ENCODE peak calls at places on chromosomes 11 and 22, in five cellular contexts. T is activated naive CD8-positive, alpha-beta T cell treated with anti-CD3 and anti-CD28 coated beads, Interleukin-2, amount 50 U/mL, for 24 hours; J is transverse colon; G is T-helper 1 cell; L is sciatic nerve. Z is an unnamed sample.

GRCh38 chr11:73962097-73962705 is 11.4 kb downstream of the DNAJB13 start:
- DNase-seq in T (no peak), L (peak), J (no peak), G (no peak), Z (no peak)

GRCh38 chr11:34653851-34654490 is 33.1 kb downstream of the EHF start:
- DNase-seq in L (no peak), J (peak), G (no peak), T (peak), Z (peak)

GRCh38 chr11:33674035-33674814 is 26.4 kb downstream of the C11orf91 start:
- DNase-seq in T (no peak), G (no peak), J (no peak), L (no peak), Z (no peak)

GRCh38 chr22:46758867-46759290 is 3.6 kb upstream of the TBC1D22A start:
- DNase-seq in J (peak), G (no peak), T (peak), L (no peak), Z (peak)

GRCh38 chr11:10490398-10491232 is 35.6 kb downstream of the AMPD3 start:
- DNase-seq in T (no peak), J (peak), G (no peak), L (peak), Z (peak)

GRCh38 chr11:48012051-48012391 is 31.7 kb downstream of the PTPRJ start:
- DNase-seq in T (peak), G (peak), J (no peak), L (no peak), Z (no peak)

GRCh38 chr11:22752908-22753310 is 76.7 kb downstream of the SVIP start:
- DNase-seq in L (no peak), G (no peak), T (no peak), J (no peak), Z (no peak)

GRCh38 chr22:23113847-23114720 is 27.7 kb downstream of the RSPH14 start:
- DNase-seq in G (no peak), J (no peak), T (no peak), L (no peak), Z (no peak)

GRCh38 chr11:117523680-117524079 is 196.0 kb downstream of the CEP164 start:
- DNase-seq in G (no peak), L (no peak), J (no peak), T (no peak), Z (no peak)

GRCh38 chr11:12003815-12004214 is 4.6 kb downstream of the DKK3 start:
- DNase-seq in G (no peak), J (no peak), L (no peak), T (no peak), Z (no peak)

GRCh38 chr11:70191495-70192140 is 11.5 kb upstream of the FADD start:
- DNase-seq in G (no peak), T (peak), J (peak), L (peak), Z (peak)

GRCh38 chr22:43236401-43237166 is 49.6 kb upstream of the TTLL12 start:
- DNase-seq in L (no peak), T (no peak), G (no peak), J (no peak), Z (no peak)

GRCh38 chr11:46511352-46511751 is 82.5 kb downstream of the AMBRA1 start:
- DNase-seq in T (no peak), G (no peak), J (no peak), L (no peak), Z (no peak)

GRCh38 chr11:105108247-105108646 is 31.3 kb downstream of the CARD18 start:
- DNase-seq in L (no peak), T (no peak), G (no peak), J (no peak), Z (no peak)

GRCh38 chr11:78542007-78542406 is 32.7 kb downstream of the NARS2 start:
- DNase-seq in T (no peak), G (no peak), J (no peak), L (no peak), Z (no peak)

GRCh38 chr11:121321614-121322243 is 29.2 kb downstream of the SC5D start:
- DNase-seq in L (no peak), J (peak), T (no peak), G (peak), Z (peak)